ENCODE peak calls at places on chromosome 3, in four cellular contexts. G is lung microvascular endothelial cell, H is pulmonary artery endothelial cell, J is stomach. I is an unnamed sample.

GRCh38 chr3:137012097-137012501 is 54.3 kb downstream of the IL20RB start:
- DNase-seq in G (peak), H (no peak), J (no peak), I (no peak)

GRCh38 chr3:158102660-158103085 is 3.5 kb downstream of the SHOX2 start:
- DNase-seq in G (no peak), H (no peak), J (no peak), I (no peak)

GRCh38 chr3:13688824-13689223 is 139.9 kb downstream of the FBLN2 start:
- DNase-seq in G (no peak), H (no peak), J (no peak), I (no peak)

GRCh38 chr3:32794487-32795308 is 23.1 kb upstream of the TRIM71 start:
- DNase-seq in G (no peak), H (no peak), J (no peak), I (no peak)

GRCh38 chr3:113228969-113229368 is 17.6 kb downstream of the BOC start:
- DNase-seq in G (no peak), H (no peak), J (no peak), I (no peak)

GRCh38 chr3:53137835-53138446 is 7.7 kb upstream of the RFT1 start:
- DNase-seq in G (no peak), H (no peak), J (no peak), I (no peak)

GRCh38 chr3:30694668-30695067 is 88.3 kb downstream of the TGFBR2 start:
- DNase-seq in G (no peak), H (no peak), J (no peak), I (no peak)

GRCh38 chr3:78258798-78259197 is 1218.9 kb downstream of the ROBO2 start:
- DNase-seq in G (no peak), H (no peak), J (no peak), I (no peak)

GRCh38 chr3:72405943-72406585 is 442.2 kb downstream of the SHQ1 start:
- DNase-seq in G (peak), H (no peak), J (no peak), I (peak)

GRCh38 chr3:51937611-51938450 is 3.9 kb downstream of the RRP9 start:
- DNase-seq in G (peak), H (no peak), J (peak), I (no peak)

GRCh38 chr3:115806501-115806900 is 183.2 kb downstream of the GAP43 start:
- DNase-seq in G (no peak), H (no peak), J (no peak), I (no peak)

GRCh38 chr3:143736651-143737050 is 111.6 kb downstream of the SLC9A9 start:
- DNase-seq in G (peak), H (peak), J (no peak), I (no peak)

GRCh38 chr3:39907981-39908380 is 98.6 kb downstream of the MYRIP start:
- DNase-seq in G (peak), H (peak), J (no peak), I (no peak)

GRCh38 chr3:38587548-38588131 is 61.8 kb downstream of the SCN5A start:
- DNase-seq in G (no peak), H (no peak), J (peak), I (no peak)

GRCh38 chr3:177234121-177234520 is 36.8 kb upstream of the TBL1XR1 start:
- DNase-seq in G (peak), H (peak), J (no peak), I (no peak)

GRCh38 chr3:100630664-100631063 is 21.3 kb downstream of the ADGRG7 start:
- DNase-seq in G (no peak), H (no peak), J (no peak), I (no peak)

GRCh38 chr3:51620543-51620942 is 50.5 kb upstream of the TEX264 start:
- DNase-seq in G (no peak), H (no peak), J (no peak), I (peak)

GRCh38 chr3:124083990-124084389 is 92.1 kb upstream of the ROPN1 start:
- DNase-seq in G (no peak), H (no peak), J (no peak), I (no peak)

GRCh38 chr3:15329058-15330005 is 3.1 kb downstream of the SH3BP5 start:
- DNase-seq in G (no peak), H (no peak), J (no peak), I (no peak)

GRCh38 chr3:71395927-71396695 is 187.4 kb downstream of the FOXP1 start:
- DNase-seq in G (peak), H (peak), J (no peak), I (no peak)

I was measured in prostate gland.